ENCODE peak calls at places on chromosomes 16 and 17, in nine cellular contexts. U, Q, E, W, L, T, X, O and P are unnamed samples.

GRCh38 chr17:17025621-17026020 is 16.6 kb upstream of the MPRIP start:
- DNase-seq in X (no peak), W (no peak), T (no peak), O (no peak), U (no peak), E (no peak), Q (no peak), L (no peak), P (no peak)

GRCh38 chr16:56780646-56781045 is 50.7 kb downstream of the NUP93 start:
- DNase-seq in E (no peak), U (no peak), L (no peak), O (no peak), X (peak), Q (no peak), W (no peak), T (no peak), P (no peak)

GRCh38 chr17:13031718-13032350 is 14.0 kb upstream of the ELAC2 start:
- DNase-seq in Q (peak), W (no peak), T (peak), E (no peak), O (peak), X (peak), U (peak), L (peak), P (peak)

GRCh38 chr17:68641276-68642117 is 40.3 kb upstream of the FAM20A start:
- DNase-seq in Q (no peak), L (no peak), W (no peak), X (no peak), T (no peak), U (no peak), E (no peak), O (no peak), P (no peak)

GRCh38 chr17:34154916-34155730 is 100.0 kb upstream of the CCL2 start:
- DNase-seq in Q (no peak), E (no peak), T (no peak), O (no peak), X (no peak), W (no peak), U (no peak), L (no peak), P (no peak)

GRCh38 chr16:28003923-28004322 is 59.6 kb downstream of the GSG1L start:
- DNase-seq in W (no peak), E (no peak), O (no peak), Q (no peak), T (no peak), L (no peak), U (no peak), X (no peak), P (no peak)

GRCh38 chr16:75260856-75261589 is 9.6 kb upstream of the BCAR1 start:
- DNase-seq in Q (no peak), T (no peak), O (no peak), U (no peak), W (no peak), E (no peak), X (no peak), L (no peak), P (no peak)

GRCh38 chr17:66313995-66314659 is 11.7 kb downstream of the PRKCA start:
- DNase-seq in U (no peak), E (no peak), X (no peak), L (no peak), T (no peak), Q (no peak), O (no peak), W (no peak), P (no peak)

GRCh38 chr16:9977333-9977897 is 204.8 kb downstream of the GRIN2A start:
- DNase-seq in W (no peak), U (no peak), T (no peak), L (no peak), X (no peak), E (no peak), O (no peak), Q (no peak), P (no peak)

GRCh38 chr16:14249291-14250032 is 178.3 kb downstream of the MRTFB start:
- DNase-seq in W (peak), E (peak), U (peak), L (no peak), T (no peak), X (peak), O (peak), Q (no peak), P (peak)

GRCh38 chr17:45413498-45413923 is 19.2 kb downstream of the ARHGAP27 start:
- DNase-seq in E (no peak), O (no peak), L (no peak), U (no peak), T (no peak), W (no peak), X (no peak), Q (peak), P (no peak)

GRCh38 chr17:21213491-21214014 is 408 bp downstream of the TMEM11 start:
- DNase-seq in U (peak), Q (no peak), L (peak), O (no peak), T (peak), W (no peak), E (no peak), X (peak), P (peak)

GRCh38 chr16:77223184-77223583 is 24.0 kb downstream of the SYCE1L start:
- DNase-seq in O (no peak), X (no peak), Q (no peak), U (no peak), W (no peak), T (no peak), E (no peak), L (no peak), P (no peak)

GRCh38 chr17:81254955-81255717 is 16.0 kb downstream of the NDUFAF8 start:
- DNase-seq in W (no peak), Q (peak), E (peak), O (peak), T (peak), X (peak), L (peak), U (peak), P (peak)

GRCh38 chr16:57042157-57043111 is 49.9 kb upstream of the CPNE2 start:
- DNase-seq in T (no peak), X (no peak), O (no peak), L (no peak), E (no peak), U (no peak), W (peak), Q (no peak), P (no peak)

DNA sequence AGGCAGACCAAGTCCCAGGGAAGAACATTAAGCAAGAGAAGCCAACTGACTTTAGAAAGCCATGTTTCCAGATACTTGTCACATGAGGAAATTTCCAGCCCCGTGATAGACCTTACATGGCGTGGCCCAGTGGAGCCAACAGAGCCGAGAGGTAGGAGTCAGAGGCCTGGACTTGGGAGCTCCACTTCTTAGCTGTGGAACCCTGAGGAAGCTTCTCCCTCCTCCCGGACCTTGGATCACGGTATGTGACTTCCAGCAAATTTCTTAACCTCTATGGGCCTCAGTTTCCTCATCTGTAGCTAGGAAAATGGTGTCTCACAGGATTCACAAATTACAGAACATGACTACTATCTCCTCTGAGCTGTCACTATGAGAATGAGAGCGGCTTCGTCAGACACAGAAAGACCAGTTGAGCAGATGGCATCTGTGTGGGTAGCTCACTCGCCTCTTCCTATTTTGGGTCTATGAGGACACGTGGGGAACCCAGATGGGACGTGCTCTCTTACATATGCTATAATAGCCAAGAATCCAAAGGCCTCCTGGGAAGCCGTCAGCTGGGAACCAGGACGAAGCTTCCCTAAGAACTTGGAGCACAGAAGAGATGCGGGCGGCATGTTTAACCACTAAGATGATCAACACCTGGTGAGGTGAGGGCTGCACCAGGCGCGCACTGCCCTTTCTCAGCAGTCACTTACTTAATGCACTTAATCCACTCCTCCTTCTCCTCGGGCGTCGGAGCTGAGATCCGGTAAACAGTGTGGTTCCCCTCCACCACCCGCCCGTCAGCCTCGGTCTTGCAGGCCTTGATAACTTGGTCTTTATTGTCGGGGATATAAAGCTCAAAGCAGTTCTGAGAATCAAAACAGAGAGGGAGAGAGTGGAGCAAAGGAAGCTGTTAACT is 102.3 kb downstream of the CYTH1 start:
- DNase-seq in W (no peak), Q (no peak), U (no peak), E (no peak), T (no peak), O (no peak), X (peak), L (no peak), P (no peak)
- TF ChIP-seq CTCF in W (no peak), Q (no peak), U (no peak), E (no peak), T (no peak), O (no peak), X (no peak), L (no peak), P (no peak)

DNA sequence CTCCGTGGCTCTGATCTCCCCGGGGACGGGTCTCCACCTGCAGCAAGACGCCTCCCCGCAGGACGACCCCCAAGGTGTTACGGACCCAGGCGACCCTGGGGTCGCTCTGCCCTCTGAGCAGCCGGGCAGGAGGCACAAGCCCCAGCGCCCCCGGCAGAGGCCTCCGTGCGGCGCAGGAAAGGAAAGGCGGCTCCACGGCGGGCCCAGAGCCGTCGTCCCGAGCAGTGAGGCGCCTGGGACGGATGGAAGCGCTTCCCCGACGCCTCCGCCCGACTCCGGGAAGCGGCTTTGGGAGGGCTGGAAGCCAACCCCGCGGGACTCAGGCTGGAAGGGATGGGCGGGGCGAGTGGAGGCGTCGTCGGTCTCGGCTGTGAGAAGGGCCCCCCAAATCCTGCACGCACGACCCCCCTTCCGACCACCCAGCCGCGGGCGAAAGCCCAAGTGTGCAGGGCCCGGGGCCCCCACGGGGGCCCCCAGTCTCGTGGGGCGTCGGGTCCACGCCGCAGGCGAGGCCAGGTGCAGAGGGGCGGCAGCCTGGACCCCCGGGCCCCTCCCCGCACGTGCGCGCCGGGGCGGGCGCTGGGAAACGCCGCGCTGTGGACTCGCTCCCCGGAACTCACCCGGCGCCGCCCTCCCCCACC is 32.7 kb upstream of the RPH3AL start:
- DNase-seq in X (no peak), U (peak), E (no peak), O (no peak), Q (peak), T (peak), W (no peak), L (no peak), P (no peak)
- TF ChIP-seq CTCF in X (no peak), U (no peak), E (no peak), O (no peak), Q (no peak), T (no peak), W (no peak), L (no peak), P (no peak)

DNA sequence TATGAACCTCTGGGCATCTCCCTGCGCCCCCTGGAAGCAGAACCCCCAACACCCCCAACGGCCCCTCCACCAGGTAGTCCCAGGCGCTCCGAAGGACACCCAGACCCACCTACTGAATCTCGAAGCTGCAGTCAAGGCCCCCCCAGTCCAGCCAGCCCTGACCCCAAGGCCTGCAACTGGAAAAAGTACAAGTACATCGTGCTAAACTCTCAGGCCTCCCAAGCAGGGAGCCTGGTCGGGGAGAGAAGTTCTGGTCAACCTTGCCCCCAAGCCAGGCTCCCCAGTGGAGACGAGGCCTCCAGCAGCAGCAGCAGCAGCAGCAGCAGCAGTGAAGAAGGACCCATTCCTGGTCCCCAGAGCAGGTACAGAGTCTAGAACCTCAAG is 1.5 kb downstream of the BCL6B start:
- DNase-seq in E (no peak), T (no peak), L (no peak), X (no peak), U (no peak), W (no peak), O (no peak), Q (no peak), P (no peak)
- TF ChIP-seq CTCF in E (no peak), T (no peak), L (no peak), X (no peak), U (no peak), W (no peak), O (no peak), Q (no peak), P (no peak)

GRCh38 chr16:70438983-70439862 is at the start of gene ST3GAL2:
- DNase-seq in X (peak), U (peak), L (peak), W (peak), O (peak), T (peak), Q (peak), E (peak), P (peak)
- TF ChIP-seq CTCF in X (no peak), U (no peak), L (peak), W (peak), O (peak), T (peak), Q (no peak), E (no peak), P (no peak)

GRCh38 chr17:27946521-27946920 is 53.4 kb upstream of the LYRM9 start:
- DNase-seq in W (no peak), Q (no peak), O (no peak), T (no peak), L (no peak), U (no peak), X (no peak), E (no peak), P (no peak)
- TF ChIP-seq CTCF in W (no peak), Q (no peak), O (no peak), T (no peak), L (no peak), U (no peak), X (no peak), E (no peak), P (no peak)

GRCh38 chr17:65122836-65123756 is 14.1 kb upstream of the RGS9 start:
- DNase-seq in X (peak), T (peak), E (peak), O (peak), U (peak), Q (peak), L (peak), W (peak), P (peak)
- TF ChIP-seq CTCF in X (no peak), T (no peak), E (no peak), O (no peak), U (no peak), Q (no peak), L (no peak), W (no peak), P (no peak)

GRCh38 chr16:53692146-53692545 is 11.5 kb downstream of the RPGRIP1L start:
- DNase-seq in U (peak), T (no peak), X (no peak), Q (no peak), L (no peak), E (no peak), O (no peak), W (no peak), P (peak)
- TF ChIP-seq CTCF in U (peak), T (no peak), X (peak), Q (no peak), L (no peak), E (no peak), O (no peak), W (no peak), P (peak)

DNA sequence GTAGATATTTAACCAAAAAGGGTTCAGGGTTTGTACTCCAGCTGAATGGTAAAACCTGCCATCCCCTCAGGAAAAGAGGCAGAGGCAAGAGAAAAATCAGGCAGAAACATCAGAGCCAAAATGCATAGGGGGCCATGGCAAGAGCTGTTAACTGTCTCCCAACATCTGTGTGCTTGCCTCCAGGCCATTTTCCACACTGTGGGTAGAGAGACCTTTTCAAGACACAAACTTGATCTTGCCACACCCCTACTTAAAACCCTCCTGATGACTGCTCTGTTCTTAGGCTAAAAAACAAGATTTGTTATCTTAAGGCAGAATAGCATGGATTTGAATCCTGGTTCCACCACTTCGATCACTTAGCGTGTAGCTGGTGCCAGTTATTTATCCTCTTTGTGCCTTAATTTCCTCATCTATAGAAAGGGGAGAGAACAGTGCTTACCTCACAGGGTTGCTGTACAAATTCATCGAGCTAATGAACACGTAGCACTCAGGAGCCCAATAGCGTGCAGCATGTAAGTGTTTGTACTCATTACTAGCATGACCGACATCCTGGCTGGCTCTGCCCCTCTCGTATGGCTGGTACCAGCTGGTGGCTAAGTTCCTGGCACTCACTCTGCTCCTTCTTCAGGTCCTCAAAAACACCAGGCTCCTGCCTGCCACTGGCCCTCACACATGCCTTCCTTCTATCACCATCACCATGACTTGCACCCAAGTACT is 25.8 kb downstream of the STAT3 start:
- DNase-seq in L (peak), O (no peak), W (no peak), X (no peak), Q (peak), E (no peak), T (no peak), U (no peak), P (no peak)
- TF ChIP-seq CTCF in L (no peak), O (no peak), W (no peak), X (no peak), Q (no peak), E (no peak), T (no peak), U (no peak), P (no peak)

GRCh38 chr17:78051186-78051972 is 77.2 kb downstream of the TMC6 start:
- DNase-seq in Q (no peak), O (no peak), U (no peak), X (no peak), E (no peak), T (no peak), L (no peak), W (no peak), P (no peak)
- TF ChIP-seq CTCF in Q (no peak), O (no peak), U (no peak), X (no peak), E (no peak), T (no peak), L (no peak), W (no peak), P (no peak)

GRCh38 chr17:6894206-6894528 is 62.6 kb upstream of the TEKT1 start:
- DNase-seq in T (no peak), U (no peak), L (no peak), Q (no peak), O (peak), X (no peak), W (no peak), E (no peak), P (peak)
- TF ChIP-seq CTCF in T (no peak), U (no peak), L (peak), Q (peak), O (peak), X (peak), W (peak), E (peak), P (peak)